ENCODE peak calls at places on chromosomes 6 and 20, in seven cellular contexts. B is CD8-positive, alpha-beta T cell; S is neural progenitor cell; L is Caco-2; E is lung; M is OCI-LY7; I is GM12865. K is an unnamed sample.

GRCh38 chr6:122428781-122429180 is 29.3 kb downstream of the HSF2 start:
- DNase-seq in L (no peak), I (no peak), M (no peak), B (no peak), E (no peak), S (no peak), K (no peak)

GRCh38 chr6:37819802-37820712 is 530 bp downstream of the ZFAND3 start:
- DNase-seq in B (peak), L (peak), E (peak), M (peak), I (peak), S (peak), K (no peak)

GRCh38 chr6:5308066-5308465 is 46.8 kb downstream of the FARS2 start:
- DNase-seq in E (no peak), M (no peak), L (no peak), B (no peak), S (no peak), I (no peak), K (no peak)

GRCh38 chr20:44031822-44032582 is 117.3 kb downstream of the TOX2 start:
- DNase-seq in L (no peak), S (no peak), E (no peak), B (no peak), I (no peak), M (no peak), K (no peak)

GRCh38 chr6:2563635-2564034 is 187.1 kb downstream of the MYLK4 start:
- DNase-seq in M (no peak), I (peak), S (no peak), E (no peak), B (no peak), L (no peak), K (peak)

GRCh38 chr6:166487148-166487547 is 99.3 kb downstream of the RAMACL start:
- DNase-seq in L (no peak), B (no peak), S (no peak), I (no peak), E (no peak), M (no peak), K (no peak)

GRCh38 chr20:17556842-17557674 is 12.8 kb upstream of the DSTN start:
- DNase-seq in E (peak), M (no peak), I (no peak), S (no peak), B (no peak), L (no peak), K (no peak)

GRCh38 chr6:129621252-129621651 is 88.7 kb downstream of the ARHGAP18 start:
- DNase-seq in S (no peak), L (peak), M (peak), E (no peak), B (peak), I (peak), K (no peak)

GRCh38 chr6:149854532-149854931 is 9.6 kb downstream of the LRP11 start:
- DNase-seq in E (peak), S (no peak), I (no peak), M (no peak), L (peak), B (no peak), K (no peak)

GRCh38 chr6:38034269-38034914 is 214.9 kb downstream of the ZFAND3 start:
- DNase-seq in M (peak), S (peak), I (peak), E (no peak), B (no peak), L (peak), K (no peak)

GRCh38 chr6:26240157-26240980 is 124.6 kb upstream of the BTN3A2 start:
- DNase-seq in I (peak), B (peak), S (peak), L (no peak), M (no peak), E (peak), K (peak)

GRCh38 chr6:161117329-161117707 is 125.7 kb downstream of the MAP3K4 start:
- DNase-seq in L (no peak), M (no peak), I (no peak), E (no peak), B (no peak), S (no peak), K (no peak)

GRCh38 chr6:137148291-137149076 is 25.0 kb downstream of the IL22RA2 start:
- DNase-seq in L (peak), B (no peak), E (no peak), S (no peak), I (no peak), M (no peak), K (no peak)

GRCh38 chr6:157443066-157443800 is 62.2 kb downstream of the ZDHHC14 start:
- DNase-seq in M (no peak), E (no peak), B (no peak), L (no peak), I (peak), S (no peak), K (peak)

GRCh38 chr6:146664871-146665270 is 66.1 kb downstream of the ADGB start:
- DNase-seq in S (no peak), E (no peak), M (no peak), L (no peak), B (no peak), I (no peak), K (no peak)

GRCh38 chr6:40936810-40937209 is 102.2 kb downstream of the UNC5CL start:
- DNase-seq in E (no peak), B (no peak), I (no peak), S (no peak), M (no peak), L (no peak), K (no peak)

GRCh38 chr6:101015541-101015940 is 134.4 kb upstream of the ASCC3 start:
- DNase-seq in S (no peak), B (no peak), I (no peak), L (no peak), E (no peak), M (no peak), K (no peak)

GRCh38 chr6:54308240-54308639 is at the start of gene TINAG:
- DNase-seq in M (no peak), I (no peak), E (no peak), S (no peak), B (no peak), L (no peak), K (no peak)

GRCh38 chr6:130119211-130119610 is 100.8 kb downstream of the L3MBTL3 start:
- DNase-seq in E (no peak), B (no peak), S (no peak), L (no peak), I (no peak), M (no peak), K (no peak)

GRCh38 chr6:150245148-150245547 is 102.3 kb downstream of the PPP1R14C start:
- DNase-seq in I (no peak), S (no peak), M (no peak), B (no peak), L (no peak), E (no peak), K (no peak)

GRCh38 chr6:11424395-11425050 is 113.0 kb upstream of the TMEM170B start:
- DNase-seq in B (no peak), S (no peak), M (no peak), L (no peak), E (no peak), I (no peak), K (no peak)

GRCh38 chr6:165950316-165950715 is 217.3 kb downstream of the TBXT start:
- DNase-seq in B (no peak), I (no peak), L (no peak), S (no peak), E (no peak), M (no peak), K (no peak)

GRCh38 chr6:27332692-27333641 is 20.9 kb upstream of the POM121L2 start:
- DNase-seq in B (peak), L (peak), S (peak), M (no peak), E (no peak), I (peak), K (peak)

GRCh38 chr20:25273046-25273445 is 25.2 kb downstream of the PYGB start:
- DNase-seq in L (no peak), B (no peak), S (no peak), M (no peak), I (no peak), E (no peak), K (no peak)

GRCh38 chr6:156857573-156857972 is 80.4 kb downstream of the ARID1B start:
- DNase-seq in B (no peak), S (no peak), I (peak), L (no peak), E (no peak), M (no peak), K (peak)

GRCh38 chr20:50491926-50492634 is 18.1 kb upstream of the PTPN1 start:
- DNase-seq in E (no peak), B (no peak), M (no peak), L (no peak), S (no peak), I (no peak), K (no peak)

GRCh38 chr20:1325173-1326030 is 3.5 kb downstream of the SDCBP2 start:
- DNase-seq in M (peak), L (peak), I (peak), E (peak), B (peak), S (peak), K (peak)
- TF ChIP-seq CTCF in M (no peak), L (no peak), I (peak), E (no peak), B (no peak), S (no peak), K (no peak)

DNA sequence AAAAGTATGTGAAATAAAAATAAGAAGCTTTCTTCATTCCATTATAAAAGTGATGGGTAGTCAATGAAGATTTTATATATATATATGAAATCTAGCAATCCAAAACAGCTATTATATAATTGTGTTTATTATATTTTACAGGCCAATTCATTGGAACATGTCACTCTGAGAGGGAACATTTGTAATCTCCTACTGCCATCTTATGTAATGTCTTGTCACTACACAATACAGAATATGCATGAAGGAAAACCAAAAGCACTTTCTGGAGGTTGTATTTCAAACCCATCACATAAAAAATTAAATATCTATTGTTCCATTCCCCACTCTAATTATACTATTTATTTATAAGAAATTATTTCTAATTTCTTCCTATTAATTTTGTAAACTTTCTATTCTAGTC is 31.5 kb upstream of the IRAK1BP1 start:
- DNase-seq in L (no peak), E (no peak), M (no peak), B (no peak), I (peak), S (no peak), K (no peak)
- TF ChIP-seq CTCF in L (no peak), E (no peak), M (peak), B (no peak), I (peak), S (peak), K (peak)

GRCh38 chr6:75284285-75285155 is at the start of gene TMEM30A:
- DNase-seq in E (peak), S (peak), L (peak), I (peak), M (peak), B (peak), K (peak)
- TF ChIP-seq CTCF in E (no peak), S (no peak), L (no peak), I (no peak), M (no peak), B (no peak), K (no peak)

GRCh38 chr20:63642518-63643247 is 10.5 kb downstream of the STMN3 start:
- DNase-seq in M (peak), I (peak), S (peak), E (no peak), L (no peak), B (no peak), K (no peak)

GRCh38 chr20:63640086-63640485 is 13.1 kb downstream of the STMN3 start:
- DNase-seq in E (no peak), I (no peak), M (no peak), L (no peak), B (no peak), S (no peak), K (no peak)

GRCh38 chr20:63641146-63641791 is 12.0 kb downstream of the STMN3 start:
- DNase-seq in I (peak), S (no peak), E (no peak), L (no peak), M (no peak), B (peak), K (no peak)

GRCh38 chr20:63643499-63643898 is 9.7 kb downstream of the STMN3 start:
- DNase-seq in S (no peak), L (no peak), B (no peak), I (no peak), M (no peak), E (no peak), K (no peak)

GRCh38 chr20:63641792-63642517 is 11.3 kb downstream of the STMN3 start:
- DNase-seq in I (peak), S (peak), L (peak), E (peak), B (peak), M (peak), K (peak)
- TF ChIP-seq CTCF in I (peak), S (peak), L (peak), E (no peak), B (peak), M (peak), K (no peak)

DNA sequence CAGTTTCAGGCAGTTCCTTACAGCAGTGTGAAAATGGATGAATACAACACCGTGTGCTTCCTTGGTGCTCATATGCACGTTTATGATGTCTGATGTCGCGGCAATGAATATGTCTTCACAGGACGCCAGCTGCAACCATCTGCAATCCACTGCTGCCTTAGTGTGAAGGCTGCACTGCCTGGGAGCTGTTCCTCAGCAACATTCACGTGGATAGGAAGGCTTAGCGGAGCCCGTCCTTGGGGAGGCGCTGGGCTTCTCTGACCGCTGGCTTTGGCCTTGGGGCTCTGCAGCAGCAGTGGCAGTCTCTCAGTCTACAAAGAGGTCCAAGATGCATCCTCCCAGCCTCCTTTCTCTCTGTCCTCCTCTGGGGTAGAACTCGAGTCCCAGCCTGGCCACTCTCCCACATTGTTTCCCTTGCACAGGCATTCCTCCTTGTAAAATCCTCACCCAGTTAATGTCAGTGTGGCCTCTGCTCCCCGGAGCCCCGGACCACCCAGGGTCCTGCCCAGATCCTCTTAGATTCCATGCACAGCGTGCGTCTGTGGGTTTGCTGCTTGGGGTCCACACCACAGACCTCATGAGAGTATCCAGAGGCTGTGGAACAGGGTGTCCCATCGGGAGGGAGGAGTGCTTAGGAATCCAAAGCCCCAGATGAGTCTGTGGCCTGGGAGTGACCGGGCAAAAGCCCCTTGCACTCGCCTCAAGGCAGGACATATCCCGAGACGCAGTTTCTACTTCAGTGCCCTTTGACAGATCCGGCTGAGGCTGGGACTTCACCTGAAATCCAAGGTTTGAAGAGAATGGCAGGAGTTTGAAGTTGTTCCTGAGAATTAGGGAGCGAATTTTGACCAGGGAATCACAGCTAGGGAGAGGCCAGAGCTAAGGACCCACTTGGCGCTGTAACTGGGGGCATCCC is 181.3 kb downstream of the THBS2 start:
- DNase-seq in M (no peak), S (no peak), B (no peak), E (no peak), I (no peak), L (no peak), K (no peak)
- TF ChIP-seq CTCF in M (no peak), S (no peak), B (no peak), E (no peak), I (no peak), L (no peak), K (no peak)

DNA sequence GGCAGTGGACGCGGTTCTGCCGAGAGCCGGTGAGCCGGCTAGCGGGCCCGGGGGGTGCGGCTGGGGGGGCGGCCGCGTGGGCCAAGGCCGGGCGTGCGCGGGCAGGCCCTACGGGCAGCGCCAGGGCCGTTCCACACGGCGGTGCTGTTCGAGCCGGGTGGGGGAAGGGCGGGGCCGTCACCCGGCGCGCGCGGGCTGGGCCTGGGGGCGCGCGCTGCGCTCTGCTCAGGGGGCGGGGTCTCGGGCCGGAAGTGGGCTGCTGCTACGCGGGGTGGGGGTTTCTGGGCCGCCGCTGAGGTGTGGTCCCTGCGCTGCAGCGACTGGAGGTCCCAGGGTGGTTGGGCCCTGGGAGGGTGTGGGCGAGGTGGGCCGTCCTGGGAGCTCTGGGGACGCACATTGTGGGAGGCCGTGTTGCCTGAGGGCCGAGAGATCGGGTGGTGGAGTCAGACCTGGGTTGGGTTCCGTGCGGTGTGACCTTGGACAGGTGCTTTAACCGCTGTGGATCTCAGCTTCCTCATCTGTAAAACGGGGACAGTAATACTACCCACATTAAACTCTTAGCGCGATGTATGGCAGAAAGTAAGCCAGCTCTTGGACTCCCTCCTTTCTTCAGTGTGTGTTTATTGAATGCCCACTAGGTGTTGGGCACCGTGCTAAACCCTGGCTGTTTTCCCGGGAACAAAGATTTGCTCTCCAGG is 395 bp downstream of the MAPRE1 start:
- DNase-seq in S (peak), B (peak), E (peak), M (peak), L (peak), I (peak), K (peak)
- TF ChIP-seq CTCF in S (peak), B (no peak), E (no peak), M (no peak), L (peak), I (no peak), K (no peak)

GRCh38 chr6:35170166-35170565 is 29.0 kb upstream of the TCP11 start:
- DNase-seq in M (no peak), E (no peak), S (no peak), I (no peak), B (no peak), L (no peak), K (no peak)

GRCh38 chr6:35174043-35174434 is 32.9 kb upstream of the TCP11 start:
- DNase-seq in L (no peak), B (no peak), E (no peak), M (no peak), S (no peak), I (peak), K (no peak)

GRCh38 chr6:35176625-35177024 is 35.5 kb upstream of the TCP11 start:
- DNase-seq in I (no peak), E (no peak), S (no peak), L (no peak), B (no peak), M (no peak), K (no peak)

GRCh38 chr6:35170891-35171290 is 29.8 kb upstream of the TCP11 start:
- DNase-seq in E (no peak), M (no peak), S (no peak), I (no peak), B (no peak), L (no peak), K (no peak)

GRCh38 chr6:35173068-35174042 is 32.2 kb upstream of the TCP11 start:
- DNase-seq in S (no peak), B (no peak), M (no peak), L (no peak), I (peak), E (no peak), K (no peak)
- TF ChIP-seq CTCF in S (no peak), B (no peak), M (no peak), L (no peak), I (no peak), E (no peak), K (no peak)

DNA sequence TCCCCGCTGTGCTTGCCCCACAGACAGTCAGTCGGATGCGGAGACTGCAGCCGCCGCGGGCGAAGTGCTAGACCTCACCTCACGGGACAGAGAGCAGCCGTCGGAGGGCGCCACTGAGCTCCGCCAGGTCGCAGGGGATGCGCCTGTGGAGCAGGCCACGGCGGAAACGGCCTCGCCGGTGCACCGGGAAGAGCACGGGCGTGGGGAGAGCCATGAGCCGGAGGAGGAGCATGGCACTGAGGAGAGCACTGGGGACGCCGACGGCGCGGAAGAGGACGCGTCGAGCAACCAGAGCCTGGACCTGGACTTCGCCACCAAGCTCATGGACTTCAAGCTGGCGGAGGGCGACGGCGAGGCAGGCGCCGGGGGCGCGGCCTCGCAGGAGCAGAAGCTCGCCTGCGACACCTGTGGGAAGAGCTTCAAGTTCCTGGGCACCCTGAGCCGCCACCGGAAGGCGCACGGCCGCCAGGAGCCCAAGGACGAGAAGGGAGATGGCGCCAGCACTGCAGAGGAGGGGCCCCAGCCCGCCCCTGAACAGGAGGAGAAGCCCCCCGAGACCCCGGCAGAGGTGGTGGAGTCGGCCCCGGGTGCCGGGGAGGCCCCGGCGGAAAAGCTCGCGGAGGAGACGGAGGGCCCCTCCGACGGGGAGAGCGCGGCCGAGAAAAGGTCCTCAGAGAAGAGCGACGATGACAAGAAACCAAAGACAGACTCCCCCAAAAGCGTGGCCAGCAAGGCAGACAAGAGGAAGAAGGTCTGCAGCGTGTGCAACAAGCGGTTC is 66.4 kb downstream of the SSR1 start:
- DNase-seq in L (no peak), M (no peak), B (no peak), S (no peak), I (no peak), E (no peak), K (no peak)
- TF ChIP-seq CTCF in L (no peak), M (no peak), B (no peak), S (no peak), I (no peak), E (no peak), K (no peak)

GRCh38 chr6:71205336-71205956 is 83.2 kb upstream of the OGFRL1 start:
- DNase-seq in M (no peak), B (no peak), I (no peak), L (no peak), S (no peak), E (no peak), K (no peak)
- TF ChIP-seq CTCF in M (no peak), B (no peak), I (no peak), L (no peak), S (no peak), E (no peak), K (no peak)

K was measured in GM10248.